ENCODE peak calls at places on chromosome 12, in five cellular contexts. G is breast epithelium, D is NCI-H774, S is NCI-H460, C is midbrain. R is an unnamed sample.

GRCh38 chr12:32482226-32482625 is 82.9 kb downstream of the FGD4 start:
- DNase-seq in G (no peak), D (no peak), S (no peak), C (no peak), R (no peak)

GRCh38 chr12:62802981-62803380 is 132.0 kb downstream of the PPM1H start:
- DNase-seq in G (no peak), D (no peak), S (no peak), C (peak), R (no peak)

GRCh38 chr12:9711664-9712063 is 21.2 kb downstream of the CLECL1 start:
- DNase-seq in G (no peak), D (no peak), S (no peak), C (no peak), R (no peak)

GRCh38 chr12:10928746-10929286 is at the start of gene PRH2:
- DNase-seq in G (no peak), D (no peak), S (no peak), C (no peak), R (no peak)

GRCh38 chr12:132194556-132194955 is 50.3 kb downstream of the NOC4L start:
- DNase-seq in G (no peak), D (no peak), S (no peak), C (no peak), R (no peak)

GRCh38 chr12:121391619-121392324 is 8.1 kb upstream of the RNF34 start:
- DNase-seq in G (no peak), D (no peak), S (no peak), C (no peak), R (no peak)

GRCh38 chr12:95358111-95359083 is 115.6 kb upstream of the METAP2 start:
- DNase-seq in G (no peak), D (no peak), S (no peak), C (no peak), R (no peak)

GRCh38 chr12:85425926-85426325 is 145.9 kb downstream of the ALX1 start:
- DNase-seq in G (no peak), D (no peak), S (no peak), C (no peak), R (no peak)

GRCh38 chr12:97181571-97182265 is 274.7 kb downstream of the NEDD1 start:
- DNase-seq in G (no peak), D (no peak), S (no peak), C (no peak), R (no peak)

GRCh38 chr12:122749569-122750332 is 2.9 kb upstream of the DENR start:
- DNase-seq in G (peak), D (no peak), S (no peak), C (no peak), R (no peak)

GRCh38 chr12:111149299-111149698 is 219.6 kb downstream of the PHETA1 start:
- DNase-seq in G (no peak), D (no peak), S (no peak), C (no peak), R (no peak)

GRCh38 chr12:75877588-75878381 is 153.8 kb downstream of the PHLDA1 start:
- DNase-seq in G (no peak), D (no peak), S (no peak), C (no peak), R (no peak)

GRCh38 chr12:65798903-65799302 is 25.4 kb upstream of the HMGA2 start:
- DNase-seq in G (no peak), D (no peak), S (no peak), C (no peak), R (no peak)

GRCh38 chr12:89472508-89472907 is 52.1 kb downstream of the GALNT4 start:
- DNase-seq in G (no peak), D (no peak), S (no peak), C (peak), R (no peak)

GRCh38 chr12:50081096-50081808 is 3.9 kb upstream of the SMARCD1 start:
- DNase-seq in G (no peak), D (no peak), S (no peak), C (no peak), R (no peak)

GRCh38 chr12:130770413-130771028 is 54.4 kb upstream of the RIMBP2 start:
- DNase-seq in G (no peak), D (no peak), S (no peak), C (no peak), R (no peak)

R was measured in right lobe of liver.